ENCODE peak calls at places on chromosomes 6 and 20, in eight cellular contexts. One of them, this sample, is unnamed.
A peak's percentile ranks its signal among the peaks of the same experiment; 100 is the strongest.

GRCh38 chr20:17620371-17621228 is 50.7 kb downstream of the DSTN start:
- DNase-seq in NAMALWA: no peak
- DNase-seq in CD14-positive monocyte: no peak
- DNase-seq in activated T-cell treated with anti-CD3 and anti-CD28 coated beads, Interleukin-2, amount 50 U/mL, for 24 hours: no peak
- DNase-seq in cerebellar cortex: no peak
- DNase-seq in stomach: peak; percentile 21
- DNase-seq in cardiac muscle cell: no peak
- DNase-seq in HT-29: no peak
- DNase-seq in this sample: no peak

GRCh38 chr6:2020909-2021308 is 224.5 kb downstream of the GMDS start:
- DNase-seq in activated T-cell treated with anti-CD3 and anti-CD28 coated beads, Interleukin-2, amount 50 U/mL, for 24 hours: no peak
- DNase-seq in NAMALWA: peak; percentile 2
- DNase-seq in CD14-positive monocyte: no peak
- DNase-seq in cardiac muscle cell: peak; percentile 47
- DNase-seq in stomach: no peak
- DNase-seq in cerebellar cortex: no peak
- DNase-seq in HT-29: peak; percentile 16
- DNase-seq in this sample: no peak

GRCh38 chr6:170243791-170244291 is 47.0 kb downstream of the DLL1 start:
- DNase-seq in activated T-cell treated with anti-CD3 and anti-CD28 coated beads, Interleukin-2, amount 50 U/mL, for 24 hours: no peak
- DNase-seq in NAMALWA: no peak
- DNase-seq in stomach: no peak
- DNase-seq in cardiac muscle cell: no peak
- DNase-seq in cerebellar cortex: peak; percentile 64
- DNase-seq in CD14-positive monocyte: no peak
- DNase-seq in HT-29: no peak
- DNase-seq in this sample: no peak

GRCh38 chr6:153103256-153103655 is 27.8 kb downstream of the RGS17 start:
- DNase-seq in activated T-cell treated with anti-CD3 and anti-CD28 coated beads, Interleukin-2, amount 50 U/mL, for 24 hours: no peak
- DNase-seq in cardiac muscle cell: no peak
- DNase-seq in CD14-positive monocyte: no peak
- DNase-seq in stomach: no peak
- DNase-seq in cerebellar cortex: no peak
- DNase-seq in NAMALWA: no peak
- DNase-seq in HT-29: peak; percentile 23
- DNase-seq in this sample: no peak

GRCh38 chr20:33697129-33697528 is 10.9 kb upstream of the E2F1 start:
- DNase-seq in HT-29: no peak
- DNase-seq in cerebellar cortex: no peak
- DNase-seq in activated T-cell treated with anti-CD3 and anti-CD28 coated beads, Interleukin-2, amount 50 U/mL, for 24 hours: no peak
- DNase-seq in cardiac muscle cell: peak; percentile 73
- DNase-seq in CD14-positive monocyte: no peak
- DNase-seq in NAMALWA: no peak
- DNase-seq in stomach: no peak
- DNase-seq in this sample: no peak

GRCh38 chr20:3691306-3691705 is 9.5 kb upstream of the ADAM33 start:
- DNase-seq in cerebellar cortex: no peak
- DNase-seq in cardiac muscle cell: no peak
- DNase-seq in HT-29: no peak
- DNase-seq in CD14-positive monocyte: no peak
- DNase-seq in NAMALWA: no peak
- DNase-seq in activated T-cell treated with anti-CD3 and anti-CD28 coated beads, Interleukin-2, amount 50 U/mL, for 24 hours: no peak
- DNase-seq in stomach: no peak
- DNase-seq in this sample: no peak

GRCh38 chr20:2558581-2559301 is 22.4 kb downstream of the TMC2 start:
- DNase-seq in stomach: no peak
- DNase-seq in NAMALWA: no peak
- DNase-seq in HT-29: no peak
- DNase-seq in cardiac muscle cell: peak; percentile 29
- DNase-seq in activated T-cell treated with anti-CD3 and anti-CD28 coated beads, Interleukin-2, amount 50 U/mL, for 24 hours: no peak
- DNase-seq in cerebellar cortex: peak; percentile 92
- DNase-seq in CD14-positive monocyte: no peak
- DNase-seq in this sample: no peak

GRCh38 chr20:1907586-1907985 is 12.4 kb downstream of the SIRPA start:
- DNase-seq in HT-29: no peak
- DNase-seq in cardiac muscle cell: peak; percentile 62
- DNase-seq in CD14-positive monocyte: no peak
- DNase-seq in stomach: no peak
- DNase-seq in cerebellar cortex: peak; percentile 69
- DNase-seq in activated T-cell treated with anti-CD3 and anti-CD28 coated beads, Interleukin-2, amount 50 U/mL, for 24 hours: no peak
- DNase-seq in NAMALWA: no peak
- DNase-seq in this sample: no peak

GRCh38 chr20:29119141-29119540 is 2138.3 kb upstream of the DEFB115 start:
- DNase-seq in CD14-positive monocyte: no peak
- DNase-seq in activated T-cell treated with anti-CD3 and anti-CD28 coated beads, Interleukin-2, amount 50 U/mL, for 24 hours: no peak
- DNase-seq in cerebellar cortex: no peak
- DNase-seq in NAMALWA: no peak
- DNase-seq in HT-29: no peak
- DNase-seq in cardiac muscle cell: no peak
- DNase-seq in stomach: no peak
- DNase-seq in this sample: no peak

GRCh38 chr6:139153876-139154275 is 19.0 kb downstream of the HECA start:
- DNase-seq in cerebellar cortex: no peak
- DNase-seq in stomach: no peak
- DNase-seq in cardiac muscle cell: peak; percentile 34
- DNase-seq in HT-29: no peak
- DNase-seq in NAMALWA: no peak
- DNase-seq in CD14-positive monocyte: no peak
- DNase-seq in activated T-cell treated with anti-CD3 and anti-CD28 coated beads, Interleukin-2, amount 50 U/mL, for 24 hours: no peak
- DNase-seq in this sample: no peak

GRCh38 chr6:139271056-139271455 is 20.7 kb downstream of the TXLNB start:
- DNase-seq in cerebellar cortex: no peak
- DNase-seq in activated T-cell treated with anti-CD3 and anti-CD28 coated beads, Interleukin-2, amount 50 U/mL, for 24 hours: no peak
- DNase-seq in CD14-positive monocyte: no peak
- DNase-seq in NAMALWA: peak; percentile 76
- DNase-seq in cardiac muscle cell: no peak
- DNase-seq in stomach: no peak
- DNase-seq in HT-29: no peak
- DNase-seq in this sample: no peak

GRCh38 chr20:62192635-62193034 is 9.8 kb downstream of the MTG2 start:
- DNase-seq in cerebellar cortex: no peak
- DNase-seq in HT-29: no peak
- DNase-seq in cardiac muscle cell: no peak
- DNase-seq in activated T-cell treated with anti-CD3 and anti-CD28 coated beads, Interleukin-2, amount 50 U/mL, for 24 hours: no peak
- DNase-seq in NAMALWA: no peak
- DNase-seq in CD14-positive monocyte: no peak
- DNase-seq in stomach: no peak
- DNase-seq in this sample: no peak

GRCh38 chr6:158819213-158819976 is at the start of gene EZR:
- DNase-seq in HT-29: peak; percentile 85
- DNase-seq in cerebellar cortex: peak; percentile 47
- DNase-seq in CD14-positive monocyte: peak; percentile 78
- DNase-seq in cardiac muscle cell: peak; percentile 80
- DNase-seq in stomach: peak; percentile 86
- DNase-seq in activated T-cell treated with anti-CD3 and anti-CD28 coated beads, Interleukin-2, amount 50 U/mL, for 24 hours: peak; percentile 90
- DNase-seq in NAMALWA: peak; percentile 89
- DNase-seq in this sample: peak; percentile 89

GRCh38 chr6:149079911-149080501 is 237.5 kb upstream of the TAB2 start:
- DNase-seq in CD14-positive monocyte: no peak
- DNase-seq in activated T-cell treated with anti-CD3 and anti-CD28 coated beads, Interleukin-2, amount 50 U/mL, for 24 hours: no peak
- DNase-seq in NAMALWA: no peak
- DNase-seq in HT-29: no peak
- DNase-seq in cardiac muscle cell: peak; percentile 61
- DNase-seq in stomach: no peak
- DNase-seq in cerebellar cortex: peak; percentile 7
- DNase-seq in this sample: no peak

GRCh38 chr6:40456390-40457013 is 130.7 kb downstream of the LRFN2 start:
- DNase-seq in cardiac muscle cell: no peak
- DNase-seq in CD14-positive monocyte: no peak
- DNase-seq in activated T-cell treated with anti-CD3 and anti-CD28 coated beads, Interleukin-2, amount 50 U/mL, for 24 hours: no peak
- DNase-seq in HT-29: no peak
- DNase-seq in stomach: no peak
- DNase-seq in NAMALWA: no peak
- DNase-seq in cerebellar cortex: no peak
- DNase-seq in this sample: no peak

GRCh38 chr6:70375882-70376281 is 37.4 kb upstream of the FAM135A start:
- DNase-seq in activated T-cell treated with anti-CD3 and anti-CD28 coated beads, Interleukin-2, amount 50 U/mL, for 24 hours: no peak
- DNase-seq in cardiac muscle cell: no peak
- DNase-seq in HT-29: no peak
- DNase-seq in CD14-positive monocyte: no peak
- DNase-seq in cerebellar cortex: peak; percentile 4
- DNase-seq in NAMALWA: peak; percentile 32
- DNase-seq in stomach: no peak
- DNase-seq in this sample: peak; percentile 43

GRCh38 chr20:59043698-59044097 is 1.1 kb upstream of the PRELID3B start:
- DNase-seq in activated T-cell treated with anti-CD3 and anti-CD28 coated beads, Interleukin-2, amount 50 U/mL, for 24 hours: no peak
- DNase-seq in cerebellar cortex: no peak
- DNase-seq in cardiac muscle cell: no peak
- DNase-seq in NAMALWA: no peak
- DNase-seq in CD14-positive monocyte: no peak
- DNase-seq in stomach: no peak
- DNase-seq in HT-29: no peak
- DNase-seq in this sample: no peak

GRCh38 chr6:159110748-159111147 is 58.5 kb upstream of the FNDC1 start:
- DNase-seq in activated T-cell treated with anti-CD3 and anti-CD28 coated beads, Interleukin-2, amount 50 U/mL, for 24 hours: no peak
- DNase-seq in cerebellar cortex: no peak
- DNase-seq in CD14-positive monocyte: no peak
- DNase-seq in NAMALWA: no peak
- DNase-seq in stomach: no peak
- DNase-seq in HT-29: no peak
- DNase-seq in cardiac muscle cell: no peak
- DNase-seq in this sample: no peak

GRCh38 chr20:44594730-44595129 is 12.4 kb downstream of the PKIG start:
- DNase-seq in HT-29: no peak
- DNase-seq in CD14-positive monocyte: no peak
- DNase-seq in cerebellar cortex: no peak
- DNase-seq in stomach: no peak
- DNase-seq in cardiac muscle cell: peak; percentile 56
- DNase-seq in activated T-cell treated with anti-CD3 and anti-CD28 coated beads, Interleukin-2, amount 50 U/mL, for 24 hours: no peak
- DNase-seq in NAMALWA: peak; percentile 38
- DNase-seq in this sample: no peak

GRCh38 chr6:166580076-166581050 is 6.1 kb downstream of the RAMACL start:
- DNase-seq in CD14-positive monocyte: no peak
- DNase-seq in cardiac muscle cell: peak; percentile 29
- DNase-seq in activated T-cell treated with anti-CD3 and anti-CD28 coated beads, Interleukin-2, amount 50 U/mL, for 24 hours: no peak
- DNase-seq in NAMALWA: no peak
- DNase-seq in cerebellar cortex: no peak
- DNase-seq in stomach: no peak
- DNase-seq in HT-29: no peak
- DNase-seq in this sample: no peak

GRCh38 chr6:1789092-1789491 is 179.4 kb downstream of the FOXC1 start:
- DNase-seq in stomach: no peak
- DNase-seq in cardiac muscle cell: peak; percentile 83
- DNase-seq in NAMALWA: no peak
- DNase-seq in HT-29: no peak
- DNase-seq in CD14-positive monocyte: no peak
- DNase-seq in cerebellar cortex: no peak
- DNase-seq in activated T-cell treated with anti-CD3 and anti-CD28 coated beads, Interleukin-2, amount 50 U/mL, for 24 hours: no peak
- DNase-seq in this sample: no peak

GRCh38 chr6:32968770-32969684 is 633 bp downstream of the BRD2 start:
- DNase-seq in stomach: peak; percentile 79
- DNase-seq in HT-29: peak; percentile 81
- DNase-seq in cerebellar cortex: peak; percentile 88
- DNase-seq in activated T-cell treated with anti-CD3 and anti-CD28 coated beads, Interleukin-2, amount 50 U/mL, for 24 hours: peak; percentile 85
- DNase-seq in CD14-positive monocyte: peak; percentile 63
- DNase-seq in cardiac muscle cell: peak; percentile 91
- DNase-seq in NAMALWA: peak; percentile 94
- DNase-seq in this sample: peak; percentile 85

GRCh38 chr6:33843696-33844121 is 39.9 kb upstream of the MLN start:
- DNase-seq in stomach: no peak
- DNase-seq in NAMALWA: no peak
- DNase-seq in cardiac muscle cell: no peak
- DNase-seq in HT-29: no peak
- DNase-seq in activated T-cell treated with anti-CD3 and anti-CD28 coated beads, Interleukin-2, amount 50 U/mL, for 24 hours: no peak
- DNase-seq in CD14-positive monocyte: no peak
- DNase-seq in cerebellar cortex: no peak
- DNase-seq in this sample: no peak

GRCh38 chr6:131741688-131742393 is 31.0 kb upstream of the CTAGE9 start:
- DNase-seq in HT-29: no peak
- DNase-seq in stomach: no peak
- DNase-seq in cerebellar cortex: no peak
- DNase-seq in CD14-positive monocyte: no peak
- DNase-seq in NAMALWA: no peak
- DNase-seq in cardiac muscle cell: no peak
- DNase-seq in activated T-cell treated with anti-CD3 and anti-CD28 coated beads, Interleukin-2, amount 50 U/mL, for 24 hours: no peak
- DNase-seq in this sample: no peak

GRCh38 chr20:2005831-2006426 is 12.1 kb upstream of the PDYN start:
- DNase-seq in cardiac muscle cell: peak; percentile 70
- DNase-seq in CD14-positive monocyte: peak; percentile 69
- DNase-seq in NAMALWA: peak; percentile 64
- DNase-seq in stomach: peak; percentile 62
- DNase-seq in HT-29: peak; percentile 58
- DNase-seq in activated T-cell treated with anti-CD3 and anti-CD28 coated beads, Interleukin-2, amount 50 U/mL, for 24 hours: peak; percentile 64
- DNase-seq in cerebellar cortex: peak; percentile 46
- DNase-seq in this sample: peak; percentile 84

GRCh38 chr20:41655966-41656685 is 37.9 kb upstream of the CHD6 start:
- DNase-seq in CD14-positive monocyte: no peak
- DNase-seq in activated T-cell treated with anti-CD3 and anti-CD28 coated beads, Interleukin-2, amount 50 U/mL, for 24 hours: no peak
- DNase-seq in NAMALWA: no peak
- DNase-seq in cardiac muscle cell: no peak
- DNase-seq in stomach: no peak
- DNase-seq in HT-29: no peak
- DNase-seq in cerebellar cortex: no peak
- DNase-seq in this sample: no peak

GRCh38 chr6:79466222-79466834 is 70.9 kb downstream of the LCA5 start:
- DNase-seq in cerebellar cortex: peak; percentile 34
- DNase-seq in activated T-cell treated with anti-CD3 and anti-CD28 coated beads, Interleukin-2, amount 50 U/mL, for 24 hours: no peak
- DNase-seq in CD14-positive monocyte: no peak
- DNase-seq in NAMALWA: peak; percentile 45
- DNase-seq in stomach: no peak
- DNase-seq in cardiac muscle cell: peak; percentile 59
- DNase-seq in HT-29: peak; percentile 30
- DNase-seq in this sample: no peak

GRCh38 chr6:20717743-20718142 is 183.5 kb downstream of the CDKAL1 start:
- DNase-seq in HT-29: no peak
- DNase-seq in activated T-cell treated with anti-CD3 and anti-CD28 coated beads, Interleukin-2, amount 50 U/mL, for 24 hours: no peak
- DNase-seq in stomach: no peak
- DNase-seq in cardiac muscle cell: no peak
- DNase-seq in CD14-positive monocyte: no peak
- DNase-seq in cerebellar cortex: no peak
- DNase-seq in NAMALWA: no peak
- DNase-seq in this sample: no peak

GRCh38 chr6:16320533-16321340 is 82.3 kb downstream of the GMPR start:
- DNase-seq in stomach: no peak
- DNase-seq in NAMALWA: no peak
- DNase-seq in activated T-cell treated with anti-CD3 and anti-CD28 coated beads, Interleukin-2, amount 50 U/mL, for 24 hours: peak; percentile 25
- DNase-seq in cardiac muscle cell: peak; percentile 58
- DNase-seq in HT-29: no peak
- DNase-seq in CD14-positive monocyte: no peak
- DNase-seq in cerebellar cortex: no peak
- DNase-seq in this sample: no peak

GRCh38 chr6:134630468-134631180 is 312.7 kb upstream of the SGK1 start:
- DNase-seq in HT-29: no peak
- DNase-seq in cardiac muscle cell: no peak
- DNase-seq in activated T-cell treated with anti-CD3 and anti-CD28 coated beads, Interleukin-2, amount 50 U/mL, for 24 hours: no peak
- DNase-seq in cerebellar cortex: no peak
- DNase-seq in CD14-positive monocyte: peak; percentile 65
- DNase-seq in NAMALWA: peak; percentile 46
- DNase-seq in stomach: no peak
- DNase-seq in this sample: peak; percentile 28

GRCh38 chr6:115796061-115796460 is 264.6 kb downstream of the FRK start:
- DNase-seq in cerebellar cortex: no peak
- DNase-seq in CD14-positive monocyte: no peak
- DNase-seq in NAMALWA: no peak
- DNase-seq in stomach: no peak
- DNase-seq in HT-29: no peak
- DNase-seq in activated T-cell treated with anti-CD3 and anti-CD28 coated beads, Interleukin-2, amount 50 U/mL, for 24 hours: no peak
- DNase-seq in cardiac muscle cell: no peak
- DNase-seq in this sample: no peak

GRCh38 chr6:135651964-135652755 is 154.6 kb upstream of the AHI1 start:
- DNase-seq in activated T-cell treated with anti-CD3 and anti-CD28 coated beads, Interleukin-2, amount 50 U/mL, for 24 hours: no peak
- DNase-seq in cerebellar cortex: no peak
- DNase-seq in CD14-positive monocyte: no peak
- DNase-seq in stomach: no peak
- DNase-seq in NAMALWA: peak; percentile 48
- DNase-seq in cardiac muscle cell: no peak
- DNase-seq in HT-29: no peak
- DNase-seq in this sample: no peak

GRCh38 chr20:40583195-40583594 is 105.8 kb downstream of the MAFB start:
- DNase-seq in CD14-positive monocyte: peak; percentile 67
- DNase-seq in NAMALWA: no peak
- DNase-seq in stomach: no peak
- DNase-seq in HT-29: no peak
- DNase-seq in cerebellar cortex: no peak
- DNase-seq in cardiac muscle cell: no peak
- DNase-seq in activated T-cell treated with anti-CD3 and anti-CD28 coated beads, Interleukin-2, amount 50 U/mL, for 24 hours: no peak
- DNase-seq in this sample: no peak

GRCh38 chr6:169977434-169978265 is 226.2 kb downstream of the ERMARD start:
- DNase-seq in stomach: no peak
- DNase-seq in HT-29: no peak
- DNase-seq in cardiac muscle cell: no peak
- DNase-seq in cerebellar cortex: no peak
- DNase-seq in NAMALWA: no peak
- DNase-seq in activated T-cell treated with anti-CD3 and anti-CD28 coated beads, Interleukin-2, amount 50 U/mL, for 24 hours: no peak
- DNase-seq in CD14-positive monocyte: peak; percentile 24
- DNase-seq in this sample: peak; percentile 43